ENCODE peak calls at places on chromosomes 6 and 20, in seven cellular contexts. A is lower leg skin, M is GM23248, Q is lung, J is heart left ventricle, Z is astrocyte of the spinal cord, E is hepatocyte. W is an unnamed sample.

GRCh38 chr6:12009180-12009748 is 2.8 kb upstream of the HIVEP1 start:
- DNase-seq in A (no peak), M (no peak), Q (no peak), J (no peak), Z (peak), E (no peak), W (no peak)

GRCh38 chr20:62448788-62449187 is 21.4 kb upstream of the RBBP8NL start:
- DNase-seq in A (no peak), M (no peak), Q (no peak), J (no peak), Z (no peak), E (no peak), W (no peak)

GRCh38 chr20:37955511-37955910 is 52.6 kb downstream of the VSTM2L start:
- DNase-seq in A (peak), M (no peak), Q (no peak), J (no peak), Z (no peak), E (no peak), W (no peak)

GRCh38 chr20:32189691-32190607 is 17.6 kb downstream of the PLAGL2 start:
- DNase-seq in A (peak), M (peak), Q (no peak), J (peak), Z (peak), E (peak), W (peak)

GRCh38 chr6:54267798-54268197 is 40.4 kb upstream of the TINAG start:
- DNase-seq in A (no peak), M (peak), Q (peak), J (no peak), Z (peak), E (peak), W (peak)

GRCh38 chr6:136148051-136148450 is 102.1 kb downstream of the MTFR2 start:
- DNase-seq in A (no peak), M (no peak), Q (no peak), J (no peak), Z (no peak), E (no peak), W (no peak)

GRCh38 chr20:23122321-23122720 is 36.2 kb upstream of the CD93 start:
- DNase-seq in A (no peak), M (no peak), Q (no peak), J (no peak), Z (no peak), E (no peak), W (no peak)

GRCh38 chr6:82553863-82554531 is 190.4 kb downstream of the TPBG start:
- DNase-seq in A (no peak), M (no peak), Q (no peak), J (no peak), Z (peak), E (no peak), W (peak)

GRCh38 chr20:49641683-49642649 is 71.7 kb downstream of the B4GALT5 start:
- DNase-seq in A (no peak), M (no peak), Q (no peak), J (no peak), Z (no peak), E (no peak), W (no peak)

GRCh38 chr20:32621071-32621913 is 36.2 kb upstream of the NOL4L start:
- DNase-seq in A (no peak), M (no peak), Q (no peak), J (no peak), Z (no peak), E (peak), W (no peak)

GRCh38 chr20:4829494-4830211 is 107.9 kb downstream of the PRND start:
- DNase-seq in A (no peak), M (no peak), Q (no peak), J (peak), Z (no peak), E (no peak), W (no peak)

GRCh38 chr20:4925842-4926530 is 75.3 kb downstream of the SLC23A2 start:
- DNase-seq in A (peak), M (peak), Q (no peak), J (peak), Z (peak), E (no peak), W (no peak)

GRCh38 chr6:37155394-37156312 is 14.3 kb upstream of the PIM1 start:
- DNase-seq in A (no peak), M (no peak), Q (no peak), J (no peak), Z (no peak), E (peak), W (no peak)

DNA sequence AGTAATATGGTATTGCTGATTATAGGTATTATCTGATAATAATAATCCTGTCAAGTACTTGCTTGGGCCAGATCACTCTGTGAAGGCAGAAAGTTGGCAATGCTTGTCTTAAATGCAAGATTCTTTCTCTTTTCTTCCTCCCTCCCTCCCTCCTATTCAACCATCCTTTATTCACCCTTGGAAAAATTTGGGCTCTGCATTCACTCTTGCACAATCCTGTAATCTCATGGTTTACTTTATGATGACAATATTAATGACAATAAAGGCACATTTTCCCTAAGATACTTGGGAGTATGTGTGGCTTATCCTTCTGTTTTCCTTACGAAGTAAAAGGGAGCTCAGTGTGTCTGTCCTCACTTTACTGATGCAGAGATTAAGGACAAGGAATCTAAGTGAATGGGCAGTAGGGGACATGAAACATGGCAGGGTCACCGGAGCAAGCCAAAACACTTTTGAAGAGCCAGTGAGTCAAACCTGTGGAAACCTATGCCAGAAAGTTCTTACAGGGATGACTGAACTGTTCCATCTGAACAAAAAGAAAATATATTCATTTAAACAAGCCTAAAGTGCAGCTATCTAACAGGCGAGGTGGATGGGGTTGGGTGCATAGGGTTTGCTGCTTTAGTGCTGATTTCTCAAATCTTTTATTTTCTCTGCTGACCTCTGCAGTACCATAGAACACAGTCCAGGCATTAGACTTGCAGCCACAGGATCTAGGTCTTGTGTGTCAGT is 14.6 kb upstream of the RIPOR2 start:
- DNase-seq in A (no peak), M (no peak), Q (no peak), J (no peak), Z (no peak), E (no peak), W (no peak)
- H3K4me3 ChIP-seq in A (no peak), M (no peak), Q (no peak), J (no peak), Z (no peak), E (no peak), W (no peak)

GRCh38 chr6:142892254-142893021 is 52.5 kb downstream of the HIVEP2 start:
- DNase-seq in A (no peak), M (no peak), Q (no peak), J (no peak), Z (no peak), E (no peak), W (no peak)

GRCh38 chr6:142893088-142893487 is 51.9 kb downstream of the HIVEP2 start:
- DNase-seq in A (no peak), M (peak), Q (no peak), J (no peak), Z (peak), E (no peak), W (no peak)

GRCh38 chr6:142887534-142887933 is 57.4 kb downstream of the HIVEP2 start:
- DNase-seq in A (no peak), M (no peak), Q (no peak), J (no peak), Z (no peak), E (no peak), W (no peak)

GRCh38 chr6:142888461-142888860 is 56.5 kb downstream of the HIVEP2 start:
- DNase-seq in A (no peak), M (no peak), Q (no peak), J (no peak), Z (no peak), E (no peak), W (no peak)

GRCh38 chr6:142891454-142891853 is 53.5 kb downstream of the HIVEP2 start:
- DNase-seq in A (no peak), M (no peak), Q (no peak), J (no peak), Z (no peak), E (no peak), W (no peak)
- H3K4me3 ChIP-seq in A (no peak), M (no peak), Q (no peak), J (no peak), Z (no peak), E (no peak), W (no peak)

GRCh38 chr6:139531148-139531547 is 156.7 kb upstream of the CITED2 start:
- DNase-seq in A (no peak), M (peak), Q (no peak), J (no peak), Z (peak), E (no peak), W (no peak)

GRCh38 chr6:139533166-139533565 is 158.7 kb upstream of the CITED2 start:
- DNase-seq in A (no peak), M (no peak), Q (no peak), J (no peak), Z (no peak), E (no peak), W (no peak)

GRCh38 chr6:139534472-139535115 is 160.1 kb upstream of the CITED2 start:
- DNase-seq in A (no peak), M (no peak), Q (no peak), J (no peak), Z (no peak), E (no peak), W (peak)

GRCh38 chr6:139531716-139532115 is 157.3 kb upstream of the CITED2 start:
- DNase-seq in A (no peak), M (no peak), Q (no peak), J (no peak), Z (peak), E (no peak), W (no peak)

DNA sequence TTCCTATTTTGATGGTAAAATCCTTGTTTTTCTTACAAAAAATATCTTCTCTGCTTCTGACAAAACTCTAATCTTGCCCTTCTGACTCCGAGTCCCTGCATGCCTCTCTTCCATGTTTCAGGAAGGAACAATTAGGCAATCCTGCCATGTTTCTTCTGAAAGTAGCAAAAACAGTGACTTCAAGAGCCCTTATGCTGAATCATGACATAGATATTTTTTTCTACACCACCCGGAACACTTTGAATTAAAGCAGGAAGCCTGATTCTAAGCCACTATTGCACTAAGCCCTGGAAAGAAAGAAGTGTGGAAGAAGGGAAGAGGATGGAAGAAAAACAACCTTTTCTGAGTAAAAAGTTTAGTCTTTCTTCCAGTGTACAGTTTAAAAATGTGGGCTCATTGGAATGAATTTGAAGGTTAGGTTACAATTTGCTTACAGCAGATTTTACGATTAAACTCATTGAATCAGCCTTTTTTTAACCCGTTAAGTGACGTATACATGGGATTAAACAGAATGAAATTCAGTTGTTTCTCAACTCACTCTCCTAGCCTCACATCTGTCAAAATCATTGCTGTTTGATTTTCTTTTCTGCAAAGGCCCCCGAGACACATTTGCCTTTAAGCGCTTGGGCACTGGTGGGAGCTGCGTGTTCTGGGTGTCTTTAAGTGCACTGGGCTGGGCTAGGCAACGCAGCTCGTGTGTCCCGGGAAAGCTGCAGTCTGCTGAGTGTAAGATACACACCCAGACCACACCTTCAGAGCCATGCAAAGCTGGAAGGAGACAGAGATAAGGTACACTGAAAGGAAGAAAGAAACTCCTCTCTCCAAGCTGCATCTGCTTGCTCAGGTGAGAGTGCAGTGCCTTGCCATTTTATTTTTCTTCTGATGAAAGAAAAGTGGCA is 159.4 kb upstream of the CITED2 start:
- DNase-seq in A (no peak), M (peak), Q (peak), J (no peak), Z (peak), E (peak), W (peak)
- H3K4me3 ChIP-seq in A (no peak), M (peak), Q (no peak), J (no peak), Z (no peak), E (no peak), W (no peak)

GRCh38 chr20:25055711-25056492 is 2.0 kb downstream of the ACSS1 start:
- DNase-seq in A (no peak), M (peak), Q (no peak), J (peak), Z (no peak), E (no peak), W (no peak)
- H3K4me3 ChIP-seq in A (no peak), M (no peak), Q (no peak), J (peak), Z (no peak), E (no peak), W (no peak)

GRCh38 chr6:112155900-112156299 is 68.5 kb downstream of the FAM229B start:
- DNase-seq in A (no peak), M (peak), Q (no peak), J (no peak), Z (no peak), E (no peak), W (no peak)
- H3K4me3 ChIP-seq in A (no peak), M (no peak), Q (no peak), J (no peak), Z (no peak), E (no peak), W (no peak)

DNA sequence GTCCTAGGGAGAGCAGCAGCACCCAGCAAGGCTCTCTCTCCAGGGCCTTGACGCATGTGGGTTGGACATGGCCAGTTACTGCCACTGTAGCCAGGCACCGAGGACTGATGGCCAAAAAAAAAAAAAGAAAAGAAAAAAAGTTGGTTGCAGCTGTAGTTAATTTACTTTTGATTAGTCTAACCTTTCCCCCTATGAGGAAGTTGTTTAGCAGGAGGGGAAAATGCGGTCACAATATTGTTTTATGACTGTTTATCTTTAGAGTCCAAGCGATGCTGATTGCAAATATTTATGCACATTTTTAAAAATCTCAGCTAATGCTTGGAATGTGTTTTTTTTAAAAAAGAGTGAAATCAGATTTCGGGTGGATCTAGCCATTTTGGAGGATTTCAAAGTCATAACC is 315.4 kb downstream of the TFAP2C start:
- DNase-seq in A (no peak), M (peak), Q (no peak), J (no peak), Z (no peak), E (no peak), W (no peak)
- H3K4me3 ChIP-seq in A (no peak), M (peak), Q (no peak), J (no peak), Z (no peak), E (no peak), W (no peak)

GRCh38 chr6:99810295-99810694 is 183.7 kb downstream of the MCHR2 start:
- DNase-seq in A (no peak), M (no peak), Q (no peak), J (no peak), Z (no peak), E (no peak), W (no peak)
- H3K4me3 ChIP-seq in A (no peak), M (no peak), Q (no peak), J (no peak), Z (no peak), E (no peak), W (no peak)

W was measured in mesendoderm.